ENCODE peak calls at places on chromosome 13, in seven cellular contexts. P, G, I, S, U, J and K are unnamed samples.

GRCh38 chr13:23349127-23349897 is 84.2 kb downstream of the SACS start:
- DNase-seq in I (no peak), J (no peak), P (no peak), U (no peak), S (no peak), G (no peak), K (no peak)

GRCh38 chr13:21971662-21972635 is 301.1 kb downstream of the FGF9 start:
- DNase-seq in U (no peak), G (no peak), J (no peak), S (no peak), I (no peak), P (no peak), K (no peak)

GRCh38 chr13:73075546-73075945 is 16.7 kb downstream of the KLF5 start:
- DNase-seq in J (no peak), S (no peak), I (no peak), G (no peak), P (no peak), U (peak; percentile 28), K (no peak)

GRCh38 chr13:67224148-67224846 is 5.8 kb downstream of the PCDH9 start:
- DNase-seq in J (peak; percentile 92), P (peak; percentile 89), I (peak; percentile 37), G (peak; percentile 88), S (peak; percentile 82), U (peak; percentile 89), K (peak; percentile 76)

GRCh38 chr13:48896312-48896711 is 79.4 kb upstream of the FNDC3A start:
- DNase-seq in P (peak; percentile 72), G (peak; percentile 53), J (peak; percentile 68), U (no peak), I (no peak), S (no peak), K (no peak)

GRCh38 chr13:43786766-43787517 is at the start of gene ENOX1:
- DNase-seq in I (no peak), G (peak; percentile 45), U (peak; percentile 66), J (peak; percentile 83), P (peak; percentile 79), S (no peak), K (peak; percentile 77)

GRCh38 chr13:39106216-39106995 is 68.2 kb downstream of the NHLRC3 start:
- DNase-seq in S (no peak), U (no peak), J (peak; percentile 3), I (no peak), G (no peak), P (peak; percentile 0), K (no peak)

GRCh38 chr13:48906200-48906599 is 69.5 kb upstream of the FNDC3A start:
- DNase-seq in P (no peak), J (no peak), S (no peak), G (no peak), I (no peak), U (no peak), K (no peak)

GRCh38 chr13:111280666-111281577 is 39.5 kb upstream of the TEX29 start:
- DNase-seq in U (no peak), G (no peak), P (peak; percentile 63), J (peak; percentile 93), S (no peak), I (no peak), K (no peak)

GRCh38 chr13:37277435-37278144 is 172.1 kb upstream of the CSNK1A1L start:
- DNase-seq in J (peak; percentile 68), G (no peak), U (no peak), I (peak; percentile 36), S (no peak), P (no peak), K (no peak)
- TF ChIP-seq CTCF in J (peak; percentile 12), G (no peak), U (no peak), I (no peak), S (no peak), P (no peak), K (no peak)

GRCh38 chr13:35826626-35827254 is 304.4 kb downstream of the DCLK1 start:
- DNase-seq in P (no peak), G (no peak), I (no peak), U (no peak), S (no peak), J (no peak), K (no peak)
- TF ChIP-seq CTCF in P (peak; percentile 31), G (no peak), I (no peak), U (no peak), S (no peak), J (peak; percentile 21), K (peak; percentile 49)

DNA sequence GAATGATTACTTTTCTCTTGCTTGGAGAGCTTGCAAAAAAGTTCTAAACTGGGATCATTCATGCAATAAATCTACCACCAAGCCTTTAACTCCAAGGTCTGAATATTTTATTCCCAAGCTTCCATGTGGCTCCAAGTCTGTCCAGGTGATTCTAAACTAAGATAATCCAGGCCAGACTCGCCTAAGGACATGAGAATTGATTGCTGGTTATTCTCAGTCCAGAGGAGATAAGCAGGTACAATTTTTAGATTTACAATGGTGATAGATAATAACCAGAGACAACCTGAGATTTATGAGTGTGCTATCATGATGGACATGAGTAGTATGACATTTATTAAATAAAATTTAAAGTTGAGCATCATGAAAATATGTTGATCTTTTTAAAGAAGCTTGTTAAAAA is 156.5 kb upstream of the SPRY2 start:
- DNase-seq in U (no peak), P (no peak), G (no peak), J (no peak), I (no peak), S (no peak), K (no peak)
- TF ChIP-seq CTCF in U (no peak), P (no peak), G (no peak), J (no peak), I (no peak), S (no peak), K (no peak)

GRCh38 chr13:61255035-61255796 is 160.4 kb downstream of the PCDH20 start:
- DNase-seq in I (no peak), P (peak; percentile 8), J (peak; percentile 26), G (peak; percentile 6), S (no peak), U (no peak), K (no peak)
- TF ChIP-seq CTCF in I (no peak), P (peak; percentile 39), J (peak; percentile 30), G (peak; percentile 11), S (no peak), U (no peak), K (peak; percentile 65)

GRCh38 chr13:29422015-29422414 is 173.5 kb downstream of the SLC7A1 start:
- DNase-seq in G (no peak), P (no peak), U (no peak), S (no peak), J (no peak), I (no peak), K (no peak)

GRCh38 chr13:29423050-29423449 is 172.4 kb downstream of the SLC7A1 start:
- DNase-seq in G (no peak), I (no peak), U (no peak), P (no peak), J (no peak), S (no peak), K (no peak)

DNA sequence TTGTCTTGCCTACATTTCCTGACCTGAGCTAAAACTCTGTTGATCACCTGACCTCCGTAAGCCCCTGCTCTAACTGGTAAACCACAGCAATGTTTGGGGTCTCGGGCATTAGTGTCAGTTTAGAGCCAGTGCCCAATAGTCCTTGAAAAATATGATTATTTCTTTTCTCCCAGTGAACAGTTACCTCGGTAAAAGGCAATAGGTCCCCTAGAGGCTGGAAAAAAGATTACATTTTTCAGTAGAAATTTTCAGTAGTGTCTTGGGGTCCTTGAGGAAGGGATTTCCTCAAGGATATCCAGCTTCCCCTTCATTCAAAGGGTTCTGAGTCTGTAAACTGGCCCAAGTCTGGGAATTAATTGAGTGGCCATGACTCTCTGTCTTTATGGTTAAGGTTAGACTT is 177.5 kb downstream of the SLC7A1 start:
- DNase-seq in G (no peak), U (no peak), J (no peak), S (no peak), I (no peak), P (no peak), K (no peak)
- TF ChIP-seq CTCF in G (no peak), U (no peak), J (peak; percentile 4), S (no peak), I (no peak), P (no peak), K (peak; percentile 47)

GRCh38 chr13:59477011-59477410 is 686.7 kb downstream of the DIAPH3 start:
- DNase-seq in G (peak; percentile 41), P (no peak), U (no peak), I (no peak), S (no peak), J (no peak), K (no peak)
- TF ChIP-seq CTCF in G (peak; percentile 51), P (peak; percentile 31), U (no peak), I (no peak), S (no peak), J (peak; percentile 49), K (peak; percentile 56)